ENCODE peak calls at places on chromosomes 1 and 21, in five cellular contexts. E, C, R, P and O are unnamed samples.

GRCh38 chr1:103948526-103948925 is 198.8 kb downstream of the AMY1C start:
- DNase-seq in E (peak), C (no peak), R (no peak), P (no peak), O (no peak)

GRCh38 chr1:19311931-19312781 is at the start of the genes AKR7A2 and SLC66A1:
- DNase-seq in E (peak), C (peak), R (peak), P (peak), O (peak)

GRCh38 chr1:67213164-67213563 is 46.9 kb downstream of the IL23R start:
- DNase-seq in E (peak), C (no peak), R (no peak), P (no peak), O (no peak)

GRCh38 chr1:33257759-33258712 is 1.7 kb downstream of the ZNF362 start:
- DNase-seq in E (no peak), C (no peak), R (no peak), P (no peak), O (no peak)

GRCh38 chr1:187408217-187409004 is 579.7 kb downstream of the PLA2G4A start:
- DNase-seq in E (no peak), C (no peak), R (no peak), P (no peak), O (no peak)

GRCh38 chr1:56424744-56425493 is 154.4 kb downstream of the PLPP3 start:
- DNase-seq in E (peak), C (peak), R (peak), P (peak), O (peak)

GRCh38 chr1:181319903-181320302 is 163.4 kb upstream of the CACNA1E start:
- DNase-seq in E (no peak), C (no peak), R (no peak), P (no peak), O (no peak)

GRCh38 chr1:80462006-80462405 is 1338.7 kb upstream of the ADGRL2 start:
- DNase-seq in E (peak), C (no peak), R (no peak), P (no peak), O (no peak)

GRCh38 chr1:155324717-155325595 is 4.3 kb downstream of the RUSC1 start:
- DNase-seq in E (peak), C (peak), R (peak), P (no peak), O (peak)

GRCh38 chr1:9062846-9063245 is 6.6 kb downstream of the SLC2A5 start:
- DNase-seq in E (no peak), C (no peak), R (no peak), P (no peak), O (no peak)

GRCh38 chr1:102732927-102733326 is 375.4 kb downstream of the COL11A1 start:
- DNase-seq in E (no peak), C (no peak), R (no peak), P (no peak), O (no peak)

GRCh38 chr1:15260418-15261154 is 13.6 kb downstream of the FHAD1 start:
- DNase-seq in E (peak), C (peak), R (peak), P (peak), O (no peak)

GRCh38 chr1:62377043-62377562 is 57.9 kb upstream of the KANK4 start:
- DNase-seq in E (no peak), C (no peak), R (no peak), P (no peak), O (peak)

GRCh38 chr1:160205974-160206369 is 788 bp downstream of the PEA15 start:
- DNase-seq in E (peak), C (peak), R (peak), P (peak), O (peak)

GRCh38 chr1:151820940-151821339 is 10.7 kb downstream of the RORC start:
- DNase-seq in E (no peak), C (no peak), R (no peak), P (no peak), O (peak)

GRCh38 chr1:192448026-192448578 is 127.5 kb upstream of the RGS1 start:
- DNase-seq in E (no peak), C (no peak), R (no peak), P (no peak), O (no peak)

GRCh38 chr1:27970401-27970800 is 10.6 kb downstream of the XKR8 start:
- DNase-seq in E (no peak), C (peak), R (peak), P (peak), O (no peak)

GRCh38 chr1:32759997-32760623 is 57.0 kb downstream of the YARS1 start:
- DNase-seq in E (no peak), C (peak), R (no peak), P (no peak), O (no peak)

GRCh38 chr1:27070390-27071048 is 57.9 kb upstream of the TENT5B start:
- DNase-seq in E (no peak), C (peak), R (no peak), P (no peak), O (peak)

GRCh38 chr1:55156093-55156492 is 59.1 kb downstream of the USP24 start:
- DNase-seq in E (no peak), C (no peak), R (no peak), P (no peak), O (no peak)

GRCh38 chr1:234897754-234898454 is 230.7 kb downstream of the TOMM20 start:
- DNase-seq in E (no peak), C (no peak), R (no peak), P (no peak), O (no peak)

GRCh38 chr1:41902125-41902524 is 16.6 kb downstream of the HIVEP3 start:
- DNase-seq in E (no peak), C (no peak), R (peak), P (no peak), O (no peak)

GRCh38 chr1:43414634-43415223 is 25.0 kb downstream of the SZT2 start:
- DNase-seq in E (peak), C (peak), R (peak), P (no peak), O (peak)

GRCh38 chr1:231748744-231749143 is 122.2 kb downstream of the DISC1 start:
- DNase-seq in E (no peak), C (peak), R (no peak), P (no peak), O (peak)

GRCh38 chr1:54609301-54609921 is 13.9 kb downstream of the FAM151A start:
- DNase-seq in E (peak), C (peak), R (no peak), P (no peak), O (no peak)

GRCh38 chr1:145879775-145880174 is 5.9 kb downstream of the ANKRD35 start:
- DNase-seq in E (no peak), C (no peak), R (no peak), P (no peak), O (no peak)

GRCh38 chr1:245365621-245366020 is 210.8 kb downstream of the KIF26B start:
- DNase-seq in E (no peak), C (peak), R (no peak), P (no peak), O (no peak)

GRCh38 chr1:223716302-223716862 is 4.0 kb downstream of the CAPN2 start:
- DNase-seq in E (peak), C (no peak), R (no peak), P (no peak), O (no peak)

GRCh38 chr1:221517961-221518360 is 223.9 kb downstream of the DUSP10 start:
- DNase-seq in E (peak), C (no peak), R (no peak), P (no peak), O (no peak)

GRCh38 chr1:204728456-204728855 is 42.9 kb upstream of the LRRN2 start:
- DNase-seq in E (no peak), C (no peak), R (no peak), P (no peak), O (no peak)

GRCh38 chr1:235873571-235873970 is 6.9 kb upstream of the LYST start:
- DNase-seq in E (no peak), C (no peak), R (no peak), P (no peak), O (no peak)

GRCh38 chr1:85607126-85607912 is 26.8 kb downstream of the CCN1 start:
- DNase-seq in E (no peak), C (no peak), R (peak), P (no peak), O (no peak)

GRCh38 chr1:218674280-218674773 is 329.2 kb downstream of the TGFB2 start:
- DNase-seq in E (peak), C (peak), R (peak), P (peak), O (no peak)

GRCh38 chr1:25543106-25543424 is 341 bp upstream of the LDLRAP1 start:
- DNase-seq in E (no peak), C (no peak), R (no peak), P (no peak), O (no peak)

GRCh38 chr1:186272486-186272885 is 102.6 kb downstream of the TPR start:
- DNase-seq in E (peak), C (no peak), R (no peak), P (no peak), O (no peak)

GRCh38 chr1:209434066-209434465 is 149.4 kb upstream of the CAMK1G start:
- DNase-seq in E (no peak), C (no peak), R (no peak), P (no peak), O (no peak)

GRCh38 chr21:35256468-35256988 is 207.4 kb upstream of the RUNX1 start:
- DNase-seq in E (no peak), C (peak), R (peak), P (peak), O (no peak)

GRCh38 chr1:210250665-210250997 is 18.0 kb downstream of the SERTAD4 start:
- DNase-seq in E (peak), C (no peak), R (no peak), P (no peak), O (peak)

GRCh38 chr1:29239142-29239541 is 2.8 kb downstream of the PTPRU start:
- DNase-seq in E (no peak), C (no peak), R (no peak), P (no peak), O (no peak)

GRCh38 chr21:45175326-45176085 is 101.1 kb downstream of the ADARB1 start:
- DNase-seq in E (no peak), C (no peak), R (no peak), P (no peak), O (no peak)

GRCh38 chr1:35707253-35708178 is 11.2 kb downstream of the C1orf216 start:
- DNase-seq in E (peak), C (no peak), R (no peak), P (no peak), O (peak)

GRCh38 chr1:35708952-35709351 is 9.7 kb downstream of the C1orf216 start:
- DNase-seq in E (no peak), C (no peak), R (no peak), P (no peak), O (no peak)

GRCh38 chr1:35706846-35707245 is 11.8 kb downstream of the C1orf216 start:
- DNase-seq in E (no peak), C (no peak), R (no peak), P (no peak), O (no peak)

GRCh38 chr1:35702540-35702939 is 16.1 kb downstream of the C1orf216 start:
- DNase-seq in E (no peak), C (no peak), R (no peak), P (no peak), O (no peak)

DNA sequence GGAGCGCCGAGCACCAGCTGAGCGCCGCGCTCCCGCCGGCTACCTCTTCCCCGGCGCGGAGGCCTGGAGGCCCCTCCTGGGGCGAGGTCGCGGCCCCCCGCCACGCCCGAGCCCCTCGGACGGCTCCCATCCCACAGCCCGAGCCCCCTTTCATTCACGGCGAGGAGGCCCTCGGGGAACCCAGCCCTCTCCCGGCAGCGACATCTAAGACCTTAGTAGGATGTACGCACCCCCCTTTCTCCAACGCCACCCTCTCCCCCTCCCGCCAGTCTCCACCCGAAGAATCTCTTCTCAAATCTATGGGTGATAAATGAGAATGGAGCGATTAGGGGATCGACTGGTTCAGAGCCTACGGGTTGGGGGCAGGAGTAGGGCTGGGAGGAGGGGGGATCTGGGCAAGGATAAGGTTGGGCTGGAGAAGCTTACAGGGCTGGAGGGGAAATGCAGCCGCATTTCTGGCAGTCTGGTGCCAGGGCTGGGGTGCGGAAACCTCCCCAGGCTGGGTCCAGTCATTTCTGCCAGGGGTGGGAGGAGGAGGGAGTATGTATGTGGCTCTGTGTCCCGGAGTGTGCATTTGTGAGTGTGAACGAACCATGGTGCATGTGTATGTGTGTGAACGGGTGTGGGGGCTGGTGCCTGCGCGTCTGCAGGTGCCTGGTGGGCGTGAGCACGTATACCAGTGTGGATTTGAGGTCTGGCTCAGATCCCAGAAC is 10.3 kb downstream of the C1orf216 start:
- DNase-seq in E (no peak), C (no peak), R (no peak), P (no peak), O (peak)
- H3K4me3 ChIP-seq in E (no peak), C (no peak), R (peak), P (peak), O (peak)

GRCh38 chr1:3066826-3067225 is 2.2 kb upstream of the PRDM16 start:
- DNase-seq in E (no peak), C (no peak), R (no peak), P (no peak), O (no peak)
- H3K4me3 ChIP-seq in E (no peak), C (no peak), R (no peak), P (no peak), O (no peak)

GRCh38 chr1:6801998-6802397 is 16.7 kb downstream of the CAMTA1 start:
- DNase-seq in E (no peak), C (no peak), R (peak), P (no peak), O (no peak)
- H3K4me3 ChIP-seq in E (no peak), C (no peak), R (no peak), P (no peak), O (no peak)

DNA sequence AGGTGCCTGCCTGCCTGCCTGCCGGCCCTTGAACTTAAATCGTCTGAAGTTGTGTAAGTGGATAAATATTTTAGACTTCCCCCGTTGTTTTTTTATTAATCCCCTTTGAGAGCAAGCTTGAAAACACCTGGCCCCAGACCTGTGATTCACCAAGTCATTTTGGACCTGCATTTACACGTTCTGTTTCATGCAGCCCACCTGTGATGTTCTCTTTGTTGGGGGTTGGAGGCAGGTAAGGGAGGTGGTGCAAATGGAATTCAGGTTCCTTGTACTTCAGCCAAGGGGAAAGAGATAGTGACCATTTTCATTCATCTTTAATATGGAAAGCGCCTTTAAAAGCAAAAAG is 1.2 kb downstream of the SLC37A1 start:
- DNase-seq in E (no peak), C (no peak), R (no peak), P (peak), O (no peak)
- H3K4me3 ChIP-seq in E (peak), C (no peak), R (peak), P (peak), O (peak)

DNA sequence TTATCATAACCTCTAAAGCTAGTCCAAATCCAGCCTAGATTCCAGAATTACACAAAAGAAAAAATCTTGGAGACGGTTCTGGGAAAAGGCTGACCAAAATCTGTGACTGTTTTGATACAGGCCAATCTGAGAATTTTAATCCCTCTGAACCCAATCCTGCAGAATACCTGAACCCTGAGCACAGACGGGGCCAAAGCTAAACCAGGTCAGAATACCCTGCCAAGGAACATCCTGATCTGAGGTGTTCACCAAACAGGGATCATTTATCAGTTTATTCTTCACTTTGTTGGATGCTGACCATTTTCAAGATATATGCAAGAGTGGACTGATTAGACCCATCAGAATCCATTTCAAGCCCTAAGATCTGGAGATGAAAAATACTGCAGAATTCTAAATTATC is 3.6 kb downstream of the RC3H1 start:
- DNase-seq in E (no peak), C (no peak), R (no peak), P (no peak), O (no peak)
- H3K4me3 ChIP-seq in E (peak), C (no peak), R (no peak), P (no peak), O (no peak)

DNA sequence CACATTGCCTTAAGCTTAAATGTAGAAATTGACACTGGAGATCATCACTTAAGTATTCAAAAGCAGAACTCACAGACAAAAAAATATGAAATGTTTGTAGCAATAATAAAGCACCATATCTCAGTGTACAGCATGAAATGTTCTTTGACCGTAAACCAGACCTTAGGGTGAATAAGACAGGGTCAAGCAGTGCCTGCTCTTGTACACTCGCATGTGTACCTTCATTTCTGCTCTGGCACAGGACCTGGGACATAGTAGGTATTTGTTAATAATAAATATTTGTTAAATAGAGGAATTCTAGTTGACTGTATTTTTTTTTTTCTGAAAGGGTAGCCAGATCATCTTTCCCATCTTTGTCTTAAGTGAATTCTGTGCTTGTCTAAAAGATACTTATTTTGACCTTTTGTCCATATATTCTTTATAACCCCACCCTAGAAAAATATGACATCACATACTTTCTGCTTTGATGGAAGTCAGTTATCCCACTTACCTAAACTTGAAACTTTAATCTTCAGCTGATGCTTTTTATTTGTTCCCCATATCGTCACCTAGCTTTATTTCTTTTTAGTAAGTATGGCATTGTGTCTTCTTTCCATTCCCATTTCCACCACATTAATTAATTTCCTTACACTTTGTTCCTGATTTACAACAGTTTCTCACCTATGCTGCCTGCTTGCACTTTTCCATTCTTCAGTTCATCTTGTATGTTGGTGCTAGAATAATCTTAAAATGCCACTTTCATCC is 1.7 kb downstream of the CDC7 start:
- DNase-seq in E (no peak), C (no peak), R (no peak), P (no peak), O (no peak)
- H3K4me3 ChIP-seq in E (peak), C (no peak), R (peak), P (no peak), O (peak)